ENCODE peak calls at places on chromosome 18, in nine cellular contexts. V is breast epithelium; R is endodermal cell; H is aorta; J is PC-3; K is adipocyte; T is CD8-positive, alpha-beta memory T cell; G is H7; P is endothelial cell of umbilical vein. S is an unnamed sample. For H3K36me3 and H3K27me3, the result is how much of the 10 kb centered on the place peaks cover.

GRCh38 chr18:3180325-3180724 is 39.4 kb downstream of the MYOM1 start:
- DNase-seq in R (no peak), P (no peak), K (peak), G (peak), T (no peak), J (no peak), H (no peak), V (no peak), S (no peak)

GRCh38 chr18:47689386-47689785 is 241.1 kb downstream of the SMAD2 start:
- DNase-seq in K (no peak), T (no peak), G (peak), V (no peak), J (no peak), R (peak), H (no peak), P (no peak), S (no peak)

GRCh38 chr18:49020621-49021021 is 69.9 kb upstream of the SMAD7 start:
- DNase-seq in J (no peak), P (no peak), V (peak), R (peak), T (no peak), H (no peak), G (peak), K (no peak), S (no peak)

GRCh38 chr18:36348331-36348730 is 50.8 kb downstream of the FHOD3 start:
- DNase-seq in V (no peak), H (no peak), G (no peak), R (no peak), T (no peak), K (no peak), P (no peak), J (no peak), S (no peak)

GRCh38 chr18:62788891-62789290 is 73.5 kb downstream of the PHLPP1 start:
- DNase-seq in P (no peak), G (no peak), H (no peak), R (no peak), V (no peak), K (peak), J (peak), T (no peak), S (peak)

GRCh38 chr18:54090856-54091255 is 133.6 kb downstream of the MBD2 start:
- DNase-seq in T (no peak), H (no peak), K (no peak), G (no peak), J (no peak), R (no peak), V (no peak), P (no peak), S (no peak)

GRCh38 chr18:60147326-60147725 is 225.2 kb downstream of the MC4R start:
- DNase-seq in K (no peak), J (no peak), V (no peak), P (no peak), R (no peak), H (no peak), T (no peak), G (no peak), S (no peak)

GRCh38 chr18:39415471-39415870 is 1849.9 kb upstream of the CELF4 start:
- DNase-seq in H (no peak), V (no peak), K (no peak), J (no peak), T (no peak), P (no peak), G (no peak), R (no peak), S (no peak)

GRCh38 chr18:58201268-58201667 is 157.2 kb downstream of the NEDD4L start:
- DNase-seq in T (no peak), K (no peak), G (no peak), V (no peak), R (no peak), H (no peak), P (no peak), J (no peak), S (no peak)

GRCh38 chr18:24602156-24602555 is 141.7 kb downstream of the HRH4 start:
- DNase-seq in T (no peak), K (no peak), V (no peak), G (no peak), J (no peak), P (no peak), R (no peak), H (no peak), S (no peak)

GRCh38 chr18:67600181-67600631 is 83.7 kb upstream of the DSEL start:
- DNase-seq in H (no peak), J (peak), P (no peak), G (no peak), T (no peak), R (no peak), V (no peak), K (peak), S (no peak)

GRCh38 chr18:68417166-68417776 is 297.6 kb downstream of the TMX3 start:
- DNase-seq in K (peak), J (no peak), V (no peak), G (no peak), R (no peak), T (no peak), P (peak), H (no peak), S (no peak)

GRCh38 chr18:33914399-33914798 is 310.3 kb downstream of the NOL4 start:
- DNase-seq in R (no peak), V (no peak), P (no peak), K (no peak), J (peak), H (no peak), T (no peak), G (no peak), S (no peak)

GRCh38 chr18:32358529-32358928 is 112.2 kb downstream of the GAREM1 start:
- DNase-seq in P (no peak), H (no peak), T (no peak), K (no peak), G (no peak), V (no peak), J (no peak), R (no peak), S (no peak)

GRCh38 chr18:580154-580553 is at the start of gene CETN1:
- DNase-seq in T (no peak), P (no peak), K (no peak), G (no peak), V (no peak), R (no peak), H (no peak), J (no peak), S (no peak)

GRCh38 chr18:45538444-45538843 is 76.8 kb upstream of the SLC14A2 start:
- DNase-seq in G (no peak), V (no peak), H (no peak), T (no peak), R (no peak), J (no peak), K (no peak), P (no peak), S (no peak)

GRCh38 chr18:70491734-70492348 is 203.0 kb downstream of the SOCS6 start:
- DNase-seq in P (peak), J (peak), H (peak), G (peak), V (no peak), K (peak), R (peak), T (peak), S (peak)

GRCh38 chr18:54607213-54607934 is 16.3 kb downstream of the DYNAP start:
- DNase-seq in J (peak), P (peak), R (peak), T (no peak), G (peak), H (no peak), K (peak), V (no peak), S (no peak)

GRCh38 chr18:49761771-49762170 is 51.6 kb downstream of the ACAA2 start:
- DNase-seq in G (no peak), K (no peak), T (no peak), P (no peak), V (no peak), H (no peak), R (no peak), J (no peak), S (no peak)

GRCh38 chr18:67525328-67526110 is 9.0 kb upstream of the DSEL start:
- DNase-seq in J (peak), P (peak), H (peak), G (no peak), K (peak), T (no peak), V (peak), R (peak), S (no peak)

GRCh38 chr18:69557246-69557781 is 156.6 kb downstream of the DOK6 start:
- DNase-seq in H (no peak), P (no peak), G (peak), T (no peak), R (peak), V (no peak), J (no peak), K (no peak), S (no peak)

GRCh38 chr18:40159141-40160017 is 1795.7 kb upstream of the PIK3C3 start:
- DNase-seq in K (peak), G (peak), J (peak), P (peak), T (no peak), V (no peak), H (no peak), R (no peak), S (no peak)

DNA sequence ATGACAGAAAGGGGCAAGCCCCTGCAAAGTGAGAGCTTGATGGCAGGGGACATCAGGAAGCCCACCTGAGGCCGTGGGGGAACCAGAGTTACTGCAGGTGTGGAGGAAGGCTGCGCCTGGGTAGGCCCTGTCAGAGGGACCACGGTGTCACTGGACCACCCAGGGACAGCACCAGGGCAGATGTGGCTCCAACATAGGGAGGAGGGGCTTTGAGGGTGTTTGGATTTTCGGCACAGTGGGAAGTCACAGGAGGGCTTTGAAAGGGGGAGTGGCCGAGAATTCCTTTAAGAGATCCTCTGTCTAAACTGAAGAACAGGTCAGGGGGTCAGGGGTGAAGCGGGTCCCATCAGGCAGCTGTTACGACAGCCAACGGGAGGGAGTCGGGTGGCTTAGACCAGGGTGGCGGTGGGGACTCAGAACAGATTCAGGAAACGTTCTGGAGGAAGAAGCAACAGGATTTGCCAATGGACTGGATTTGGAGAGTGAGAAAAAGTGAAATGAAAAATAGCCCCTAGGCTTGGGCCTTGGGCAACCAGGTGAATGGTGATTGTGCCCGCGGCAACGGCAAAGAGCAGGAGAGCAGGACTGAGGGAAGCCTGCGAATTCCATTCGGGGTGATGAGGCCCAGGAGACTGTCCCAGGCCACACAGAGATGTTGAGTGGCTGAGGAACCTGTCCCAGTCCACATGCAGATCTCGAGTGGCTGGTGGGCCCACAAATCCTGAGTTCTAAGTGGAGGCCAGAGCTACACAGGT is 166.1 kb downstream of the LAMA1 start:
- DNase-seq in G (peak), J (no peak), V (no peak), K (no peak), P (no peak), R (peak), T (no peak), H (no peak), S (no peak)
- H3K36me3 ChIP-seq in G (under half), J (under half), V (under half), K (under half), P (under half), R (half or more), T (under half), H (under half), S (under half)

GRCh38 chr18:10926565-10927194 is 222.7 kb downstream of the PIEZO2 start:
- DNase-seq in R (no peak), V (no peak), H (no peak), K (peak), G (peak), P (peak), T (no peak), J (no peak), S (no peak)

GRCh38 chr18:10927980-10928605 is 221.3 kb downstream of the PIEZO2 start:
- DNase-seq in K (no peak), P (no peak), T (no peak), H (no peak), R (no peak), V (no peak), G (no peak), J (no peak), S (no peak)

GRCh38 chr18:10928971-10929373 is 220.4 kb downstream of the PIEZO2 start:
- DNase-seq in H (no peak), K (peak), T (no peak), R (no peak), G (no peak), P (no peak), V (no peak), J (no peak), S (no peak)

GRCh38 chr18:10930078-10930477 is 219.3 kb downstream of the PIEZO2 start:
- DNase-seq in V (no peak), R (no peak), G (no peak), K (no peak), P (no peak), J (no peak), T (no peak), H (no peak), S (no peak)

DNA sequence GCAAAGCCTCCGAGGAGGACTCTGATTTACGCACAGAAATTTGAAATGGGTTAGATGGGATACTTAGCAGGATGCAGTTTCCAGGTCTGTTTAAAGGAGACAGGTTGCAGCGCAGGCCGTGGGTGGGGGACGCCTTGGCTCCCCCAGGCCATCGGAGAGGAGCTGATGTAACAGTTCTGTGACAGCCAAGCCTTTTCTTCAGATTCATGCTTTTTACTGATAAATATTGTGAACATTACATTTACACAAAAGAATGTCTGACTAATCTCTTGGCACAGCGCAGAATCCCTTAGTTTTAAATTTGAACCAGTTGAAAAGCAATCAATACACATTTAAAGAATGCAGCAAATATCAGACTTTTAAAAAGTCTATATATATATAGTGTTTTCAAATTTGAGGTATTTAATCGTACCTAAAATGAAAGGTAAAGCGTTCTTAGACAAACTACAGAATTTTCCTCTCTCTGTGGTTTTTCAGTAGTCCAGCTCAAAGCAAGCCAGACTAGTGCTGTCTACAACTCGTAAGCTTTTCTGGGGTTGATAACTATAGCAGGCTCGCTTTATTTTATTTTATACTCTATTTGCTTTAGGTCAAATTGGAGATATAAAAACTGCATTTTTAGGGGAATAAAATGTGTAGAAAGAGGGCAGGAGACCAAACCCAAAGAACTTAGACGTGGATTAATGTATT is 221.9 kb downstream of the PIEZO2 start:
- DNase-seq in G (no peak), T (no peak), R (no peak), H (peak), K (peak), V (no peak), P (peak), J (no peak), S (no peak)
- H3K27me3 ChIP-seq in G (under half), T (under half), R (under half), H (under half), K (under half), V (under half), P (under half), J (half or more), S (under half)

GRCh38 chr18:12014521-12014920 is 33.2 kb downstream of the IMPA2 start:
- DNase-seq in P (no peak), H (no peak), G (no peak), R (no peak), V (no peak), J (no peak), K (no peak), T (no peak), S (no peak)
- H3K36me3 ChIP-seq in P (under half), H (under half), G (under half), R (under half), V (under half), J (under half), K (under half), T (under half), S (under half)

GRCh38 chr18:78929502-78929901 is 50.1 kb upstream of the SALL3 start:
- DNase-seq in P (no peak), R (no peak), T (no peak), K (no peak), G (no peak), J (no peak), V (no peak), H (no peak), S (no peak)

GRCh38 chr18:78934551-78935225 is 44.9 kb upstream of the SALL3 start:
- DNase-seq in G (no peak), R (no peak), V (no peak), T (no peak), P (no peak), K (no peak), J (no peak), H (no peak), S (no peak)

GRCh38 chr18:78934003-78934402 is 45.6 kb upstream of the SALL3 start:
- DNase-seq in T (no peak), H (no peak), J (no peak), P (no peak), K (no peak), V (no peak), R (no peak), G (no peak), S (no peak)

GRCh38 chr18:78935406-78935805 is 44.2 kb upstream of the SALL3 start:
- DNase-seq in R (no peak), H (no peak), J (no peak), P (no peak), G (no peak), K (no peak), V (no peak), T (no peak), S (no peak)

DNA sequence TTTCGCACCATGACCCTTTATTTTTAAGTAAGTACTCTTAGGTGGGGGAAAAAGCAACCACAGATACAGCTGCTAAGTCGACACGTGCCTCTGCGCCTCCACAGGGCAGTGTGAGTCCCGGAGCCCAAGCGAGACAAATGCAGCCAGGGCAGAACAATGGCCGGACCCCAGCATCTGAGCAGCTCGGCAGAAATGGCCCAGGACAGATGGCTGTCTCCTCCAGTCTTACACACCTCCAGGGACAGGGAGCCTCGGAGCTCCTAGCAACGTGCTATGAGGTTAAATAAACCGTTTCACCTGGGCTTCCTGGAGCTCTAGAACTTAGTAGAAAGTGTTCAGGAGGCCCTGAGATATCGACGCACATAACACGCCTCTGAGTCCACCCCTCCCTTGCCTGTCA is 47.3 kb upstream of the SALL3 start:
- DNase-seq in T (no peak), G (no peak), H (no peak), V (no peak), P (no peak), J (no peak), R (no peak), K (no peak), S (no peak)
- H3K27me3 ChIP-seq in T (under half), G (under half), H (under half), V (under half), P (under half), J (half or more), R (under half), K (under half), S (under half)